ENCODE peak calls at places on chromosomes 1 and 21, in four cellular contexts. One of them, this sample, is unnamed.

GRCh38 chr1:9167638-9168037 is 38.7 kb upstream of the GPR157 start:
- DNase-seq in A549: no peak
- DNase-seq in ovary: no peak
- DNase-seq in stomach: peak
- DNase-seq in this sample: no peak

GRCh38 chr1:198416276-198416675 is 124.2 kb downstream of the ATP6V1G3 start:
- DNase-seq in stomach: no peak
- DNase-seq in ovary: no peak
- DNase-seq in A549: no peak
- DNase-seq in this sample: no peak

GRCh38 chr1:211335507-211336157 is 9.0 kb downstream of the TRAF5 start:
- DNase-seq in ovary: no peak
- DNase-seq in stomach: no peak
- DNase-seq in A549: no peak
- DNase-seq in this sample: no peak

GRCh38 chr1:41790351-41790750 is 128.4 kb downstream of the HIVEP3 start:
- DNase-seq in stomach: no peak
- DNase-seq in A549: no peak
- DNase-seq in ovary: no peak
- DNase-seq in this sample: no peak

GRCh38 chr1:115555446-115555845 is 86.3 kb upstream of the VANGL1 start:
- DNase-seq in A549: no peak
- DNase-seq in stomach: no peak
- DNase-seq in ovary: no peak
- DNase-seq in this sample: no peak

GRCh38 chr1:172835834-172836233 is 176.9 kb downstream of the FASLG start:
- DNase-seq in stomach: no peak
- DNase-seq in ovary: no peak
- DNase-seq in A549: no peak
- DNase-seq in this sample: no peak

GRCh38 chr1:26138974-26139558 is 19.8 kb upstream of the FAM110D start:
- DNase-seq in A549: no peak
- DNase-seq in stomach: no peak
- DNase-seq in ovary: no peak
- DNase-seq in this sample: no peak

GRCh38 chr1:149977345-149977744 is 33.2 kb downstream of the OTUD7B start:
- DNase-seq in stomach: no peak
- DNase-seq in A549: no peak
- DNase-seq in ovary: no peak
- DNase-seq in this sample: no peak

GRCh38 chr1:32861904-32862698 is 8.6 kb downstream of the FNDC5 start:
- DNase-seq in stomach: no peak
- DNase-seq in A549: no peak
- DNase-seq in ovary: no peak
- DNase-seq in this sample: no peak

GRCh38 chr1:226135059-226135651 is 51.4 kb downstream of the ACBD3 start:
- DNase-seq in ovary: no peak
- DNase-seq in A549: no peak
- DNase-seq in stomach: peak
- DNase-seq in this sample: peak

GRCh38 chr1:235670157-235670776 is 20.7 kb upstream of the GNG4 start:
- DNase-seq in stomach: no peak
- DNase-seq in A549: no peak
- DNase-seq in ovary: no peak
- DNase-seq in this sample: no peak

GRCh38 chr1:91774520-91775203 is 111.3 kb downstream of the TGFBR3 start:
- DNase-seq in stomach: no peak
- DNase-seq in ovary: no peak
- DNase-seq in A549: no peak
- DNase-seq in this sample: no peak

GRCh38 chr21:17925900-17926299 is 106.7 kb upstream of the C21orf91 start:
- DNase-seq in A549: no peak
- DNase-seq in ovary: no peak
- DNase-seq in stomach: no peak
- DNase-seq in this sample: no peak

GRCh38 chr1:74771913-74772515 is 39.1 kb downstream of the TYW3 start:
- DNase-seq in A549: peak
- DNase-seq in stomach: no peak
- DNase-seq in ovary: no peak
- DNase-seq in this sample: no peak

GRCh38 chr1:92484472-92485373 is 2.0 kb downstream of the GFI1 start:
- DNase-seq in A549: no peak
- DNase-seq in stomach: peak
- DNase-seq in ovary: no peak
- DNase-seq in this sample: no peak

GRCh38 chr1:46412853-46413595 is 18.9 kb downstream of the FAAH start:
- DNase-seq in A549: no peak
- DNase-seq in stomach: no peak
- DNase-seq in ovary: no peak
- DNase-seq in this sample: no peak

GRCh38 chr1:46411601-46412341 is 17.7 kb downstream of the FAAH start:
- DNase-seq in stomach: no peak
- DNase-seq in A549: no peak
- DNase-seq in ovary: no peak
- DNase-seq in this sample: no peak

GRCh38 chr1:46415514-46415913 is 21.4 kb downstream of the FAAH start:
- DNase-seq in A549: no peak
- DNase-seq in ovary: no peak
- DNase-seq in stomach: no peak
- DNase-seq in this sample: no peak

GRCh38 chr1:46411010-46411405 is 16.9 kb downstream of the FAAH start:
- DNase-seq in A549: no peak
- DNase-seq in stomach: no peak
- DNase-seq in ovary: no peak
- DNase-seq in this sample: no peak

GRCh38 chr1:46413596-46413985 is 19.5 kb downstream of the FAAH start:
- DNase-seq in A549: peak
- DNase-seq in stomach: no peak
- DNase-seq in ovary: no peak
- DNase-seq in this sample: no peak
- TF ChIP-seq CTCF in A549: no peak
- TF ChIP-seq CTCF in stomach: no peak
- TF ChIP-seq CTCF in ovary: no peak
- TF ChIP-seq CTCF in this sample: no peak

GRCh38 chr1:84425145-84425876 is 27.0 kb downstream of the DNASE2B start:
- DNase-seq in ovary: no peak
- DNase-seq in stomach: no peak
- DNase-seq in A549: no peak
- DNase-seq in this sample: no peak
- TF ChIP-seq EP300 in ovary: no peak
- TF ChIP-seq EP300 in stomach: no peak
- TF ChIP-seq EP300 in A549: no peak
- TF ChIP-seq EP300 in this sample: no peak

GRCh38 chr1:166133276-166133841 is 33.4 kb downstream of the FAM78B start:
- DNase-seq in stomach: no peak
- DNase-seq in A549: no peak
- DNase-seq in ovary: no peak
- DNase-seq in this sample: no peak
- TF ChIP-seq CTCF in stomach: no peak
- TF ChIP-seq CTCF in A549: peak
- TF ChIP-seq CTCF in ovary: no peak
- TF ChIP-seq CTCF in this sample: no peak

DNA sequence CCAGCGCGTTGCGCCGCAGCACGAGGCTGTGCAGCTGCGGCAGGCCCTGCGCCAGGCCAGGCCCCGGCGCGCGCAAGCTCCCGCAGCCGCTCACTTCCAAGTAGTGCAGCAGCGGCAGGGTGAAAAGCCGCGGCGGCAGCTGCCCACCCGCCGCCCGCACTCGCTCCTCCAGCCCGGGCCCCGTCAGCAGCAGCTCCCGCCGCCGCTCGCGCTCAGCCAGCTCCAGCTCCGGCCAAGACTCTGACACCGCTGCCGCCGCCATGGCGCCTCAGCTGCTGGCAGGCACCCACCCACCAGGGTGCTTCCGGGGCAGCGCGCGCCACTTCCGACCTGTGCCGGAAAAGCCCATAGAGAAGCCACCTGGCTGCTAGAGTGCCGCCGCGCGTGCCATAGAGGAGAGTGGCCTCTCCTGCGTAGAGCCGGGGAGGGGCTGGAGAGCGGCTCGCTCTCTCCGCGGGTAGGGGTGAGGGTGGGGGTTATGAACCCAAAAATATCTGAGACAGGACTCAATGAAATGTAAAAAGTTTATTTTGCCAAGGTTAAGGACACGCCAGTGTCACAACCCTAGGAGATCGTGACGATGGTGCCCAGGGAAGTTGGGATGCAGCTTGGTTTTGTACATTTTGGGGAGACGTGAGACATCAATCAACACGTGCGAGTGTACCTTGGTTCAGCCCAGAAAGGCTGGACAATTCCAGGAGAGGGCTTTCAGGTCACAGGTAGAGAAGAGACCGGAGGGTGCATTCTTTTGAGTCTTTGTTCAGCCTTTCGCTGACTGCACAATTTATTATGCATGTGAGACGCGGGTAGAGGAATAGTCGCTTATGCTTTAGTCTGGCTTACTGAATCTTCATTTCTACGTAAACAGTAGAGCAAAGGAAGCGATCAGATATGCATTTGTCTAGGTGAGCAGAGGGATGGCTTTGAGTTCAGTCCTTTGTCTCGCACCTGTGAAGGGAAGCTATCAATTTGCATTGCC is at the start of gene LRRC47:
- DNase-seq in stomach: peak
- DNase-seq in ovary: peak
- DNase-seq in A549: peak
- DNase-seq in this sample: peak
- TF ChIP-seq EP300 in stomach: no peak
- TF ChIP-seq EP300 in ovary: no peak
- TF ChIP-seq EP300 in A549: no peak
- TF ChIP-seq EP300 in this sample: no peak